ENCODE peak calls at places on chromosome 22, in six cellular contexts. B is fibroblast of the aortic adventitia; I is stimulated activated CD4-positive, alpha-beta T cell treated with anti-CD3 and anti-CD28 coated beads, TNF-alpha, amount 100 ng/mL, for 1 hour; U is BJ; K is midbrain; G is tibial nerve. D is an unnamed sample.

GRCh38 chr22:39475902-39476301 is 19.1 kb downstream of the MGAT3 start:
- DNase-seq in B (no peak), I (no peak), U (no peak), K (no peak), G (no peak), D (no peak)

GRCh38 chr22:23064381-23065068 is 5.8 kb upstream of the GNAZ start:
- DNase-seq in B (no peak), I (no peak), U (no peak), K (no peak), G (no peak), D (no peak)

GRCh38 chr22:50671641-50672040 is 982 bp upstream of the SHANK3 start:
- DNase-seq in B (no peak), I (no peak), U (no peak), K (no peak), G (no peak), D (no peak)

GRCh38 chr22:42918500-42918899 is 61.4 kb upstream of the ARFGAP3 start:
- DNase-seq in B (no peak), I (no peak), U (no peak), K (no peak), G (no peak), D (no peak)

GRCh38 chr22:19943665-19944026 is 2.0 kb upstream of the TXNRD2 start:
- DNase-seq in B (peak; percentile 43), I (no peak), U (no peak), K (no peak), G (no peak), D (peak; percentile 67)

GRCh38 chr22:46726986-46727317 is 11.1 kb downstream of the CERK start:
- DNase-seq in B (no peak), I (no peak), U (no peak), K (no peak), G (no peak), D (no peak)

GRCh38 chr22:47575291-47575690 is 812.8 kb downstream of the TBC1D22A start:
- DNase-seq in B (no peak), I (no peak), U (no peak), K (no peak), G (no peak), D (no peak)

GRCh38 chr22:39900306-39901227 is at the start of gene GRAP2:
- DNase-seq in B (no peak), I (no peak), U (no peak), K (no peak), G (no peak), D (no peak)

GRCh38 chr22:45067731-45068130 is 57.9 kb upstream of the PHF21B start:
- DNase-seq in B (peak; percentile 8), I (no peak), U (no peak), K (no peak), G (no peak), D (no peak)

GRCh38 chr22:41598081-41598480 is 8.4 kb upstream of the PMM1 start:
- DNase-seq in B (peak; percentile 65), I (no peak), U (no peak), K (no peak), G (no peak), D (peak; percentile 90)

GRCh38 chr22:29205598-29206371 is at the start of gene EMID1:
- DNase-seq in B (no peak), I (no peak), U (no peak), K (no peak), G (no peak), D (no peak)

GRCh38 chr22:31646186-31647019 is 15.6 kb downstream of the PISD start:
- DNase-seq in B (peak; percentile 91), I (no peak), U (peak; percentile 100), K (no peak), G (no peak), D (peak; percentile 97)

GRCh38 chr22:36873614-36874308 is 13.0 kb downstream of the NCF4 start:
- DNase-seq in B (peak; percentile 82), I (no peak), U (peak; percentile 2), K (peak; percentile 17), G (no peak), D (peak; percentile 57)

GRCh38 chr22:44882226-44882905 is 127.4 kb downstream of the PHF21B start:
- DNase-seq in B (no peak), I (no peak), U (no peak), K (no peak), G (no peak), D (no peak)

GRCh38 chr22:49204599-49205214 is 623.0 kb downstream of the BRD1 start:
- DNase-seq in B (no peak), I (no peak), U (no peak), K (no peak), G (no peak), D (no peak)

GRCh38 chr22:19120829-19121630 is 1.2 kb downstream of the DGCR2 start:
- DNase-seq in B (peak; percentile 32), I (peak; percentile 14), U (no peak), K (no peak), G (no peak), D (peak; percentile 32)

GRCh38 chr22:31625661-31626426 is 36.2 kb downstream of the PISD start:
- DNase-seq in B (peak; percentile 43), I (no peak), U (no peak), K (peak; percentile 37), G (peak; percentile 29), D (no peak)

GRCh38 chr22:42074153-42074750 is at the start of gene PHETA2:
- DNase-seq in B (peak; percentile 34), I (peak; percentile 35), U (no peak), K (no peak), G (no peak), D (no peak)

GRCh38 chr22:46239261-46240048 is 10.6 kb downstream of the CDPF1 start:
- DNase-seq in B (no peak), I (no peak), U (no peak), K (no peak), G (no peak), D (no peak)

GRCh38 chr22:43053176-43053575 is 36.0 kb downstream of the TTLL1 start:
- DNase-seq in B (no peak), I (no peak), U (no peak), K (no peak), G (no peak), D (no peak)

GRCh38 chr22:37053310-37054077 is 2.0 kb downstream of the KCTD17 start:
- DNase-seq in B (peak; percentile 15), I (no peak), U (no peak), K (no peak), G (no peak), D (no peak)

GRCh38 chr22:46589141-46589748 is 30.9 kb upstream of the GRAMD4 start:
- DNase-seq in B (no peak), I (no peak), U (no peak), K (no peak), G (no peak), D (no peak)

GRCh38 chr22:35288116-35288515 is 11.6 kb upstream of the TOM1 start:
- DNase-seq in B (no peak), I (no peak), U (no peak), K (no peak), G (no peak), D (no peak)

GRCh38 chr22:37167981-37168647 is 18.4 kb upstream of the IL2RB start:
- DNase-seq in B (no peak), I (no peak), U (no peak), K (no peak), G (peak; percentile 1), D (no peak)

GRCh38 chr22:47033648-47034000 is 271.2 kb downstream of the TBC1D22A start:
- DNase-seq in B (no peak), I (no peak), U (no peak), K (no peak), G (no peak), D (no peak)

GRCh38 chr22:19892249-19892879 is 37.7 kb upstream of the GNB1L start:
- DNase-seq in B (no peak), I (peak; percentile 41), U (no peak), K (no peak), G (no peak), D (no peak)

GRCh38 chr22:28075260-28075981 is 156.4 kb upstream of the PITPNB start:
- DNase-seq in B (peak; percentile 84), I (no peak), U (peak; percentile 57), K (no peak), G (peak; percentile 22), D (peak; percentile 74)

GRCh38 chr22:46061431-46062231 is 84.7 kb upstream of the WNT7B start:
- DNase-seq in B (no peak), I (no peak), U (no peak), K (no peak), G (peak; percentile 19), D (no peak)

GRCh38 chr22:37745548-37746365 is 48.9 kb downstream of the TRIOBP start:
- DNase-seq in B (peak; percentile 80), I (peak; percentile 81), U (no peak), K (peak; percentile 90), G (peak; percentile 86), D (peak; percentile 72)

GRCh38 chr22:33109532-33110148 is 51.5 kb upstream of the SYN3 start:
- DNase-seq in B (no peak), I (no peak), U (no peak), K (no peak), G (no peak), D (no peak)